ENCODE peak calls at places on chromosome 9, in ten cellular contexts. P is tibial nerve, J is body of pancreas, W is lower leg skin, F is H9, C is adrenal gland, K is glutamatergic neuron, Z is GM20000, H is HFFc6, V is tibial artery. Y is an unnamed sample.

GRCh38 chr9:136539427-136540412 is 6.1 kb downstream of the NOTCH1 start:
- DNase-seq in P (peak), J (peak), W (peak), F (peak), C (peak), K (no peak), Z (peak), H (no peak), V (peak), Y (no peak)

GRCh38 chr9:14616188-14616982 is 76.8 kb downstream of the ZDHHC21 start:
- DNase-seq in P (no peak), J (peak), W (no peak), F (no peak), C (no peak), K (no peak), Z (peak), H (peak), V (no peak), Y (no peak)

GRCh38 chr9:86946712-86947145 is 577 bp downstream of the GAS1 start:
- DNase-seq in P (peak), J (peak), W (peak), F (peak), C (peak), K (no peak), Z (peak), H (peak), V (peak), Y (no peak)

GRCh38 chr9:130995399-130995941 is 13.5 kb upstream of the LAMC3 start:
- DNase-seq in P (peak), J (peak), W (no peak), F (no peak), C (no peak), K (no peak), Z (no peak), H (no peak), V (peak), Y (no peak)

GRCh38 chr9:14057347-14058077 is 256.4 kb downstream of the NFIB start:
- DNase-seq in P (no peak), J (no peak), W (no peak), F (no peak), C (peak), K (no peak), Z (no peak), H (no peak), V (no peak), Y (no peak)

GRCh38 chr9:128626181-128626580 is 30.5 kb downstream of the DYNC2I2 start:
- DNase-seq in P (no peak), J (no peak), W (no peak), F (no peak), C (no peak), K (no peak), Z (no peak), H (no peak), V (no peak), Y (no peak)

GRCh38 chr9:124263800-124264426 is 6.2 kb downstream of the NEK6 start:
- DNase-seq in P (no peak), J (peak), W (no peak), F (no peak), C (no peak), K (no peak), Z (no peak), H (no peak), V (no peak), Y (no peak)

GRCh38 chr9:16032799-16033198 is 480.0 kb downstream of the CCDC171 start:
- DNase-seq in P (no peak), J (no peak), W (no peak), F (peak), C (no peak), K (no peak), Z (no peak), H (peak), V (no peak), Y (no peak)

GRCh38 chr9:108978121-108978694 is 35.1 kb downstream of the CTNNAL1 start:
- DNase-seq in P (no peak), J (no peak), W (no peak), F (no peak), C (no peak), K (no peak), Z (no peak), H (no peak), V (no peak), Y (no peak)

GRCh38 chr9:79858509-79858908 is 286.7 kb downstream of the TLE4 start:
- DNase-seq in P (no peak), J (peak), W (no peak), F (no peak), C (no peak), K (no peak), Z (no peak), H (no peak), V (no peak), Y (no peak)

GRCh38 chr9:37300620-37301368 is 121.7 kb upstream of the GRHPR start:
- DNase-seq in P (no peak), J (no peak), W (no peak), F (no peak), C (no peak), K (no peak), Z (no peak), H (no peak), V (no peak), Y (no peak)

GRCh38 chr9:126122901-126123616 is 203.6 kb upstream of the MVB12B start:
- DNase-seq in P (no peak), J (no peak), W (no peak), F (no peak), C (no peak), K (no peak), Z (no peak), H (no peak), V (no peak), Y (peak)

GRCh38 chr9:93473411-93473810 is 20.0 kb upstream of the FAM120AOS start:
- DNase-seq in P (no peak), J (no peak), W (no peak), F (no peak), C (no peak), K (no peak), Z (no peak), H (peak), V (no peak), Y (no peak)

GRCh38 chr9:9730174-9730573 is 882.6 kb downstream of the PTPRD start:
- DNase-seq in P (no peak), J (no peak), W (no peak), F (no peak), C (no peak), K (no peak), Z (no peak), H (no peak), V (no peak), Y (no peak)

GRCh38 chr9:37976714-37977477 is 73.0 kb upstream of the SLC25A51 start:
- DNase-seq in P (peak), J (peak), W (no peak), F (no peak), C (peak), K (no peak), Z (no peak), H (peak), V (peak), Y (no peak)

GRCh38 chr9:90340421-90340820 is 302.2 kb downstream of the DIRAS2 start:
- DNase-seq in P (no peak), J (no peak), W (no peak), F (no peak), C (no peak), K (no peak), Z (no peak), H (no peak), V (no peak), Y (no peak)

GRCh38 chr9:136532799-136533774 is 12.8 kb downstream of the NOTCH1 start:
- DNase-seq in P (no peak), J (no peak), W (no peak), F (no peak), C (no peak), K (no peak), Z (peak), H (no peak), V (no peak), Y (no peak)

GRCh38 chr9:95032580-95033298 is 284.8 kb downstream of the FANCC start:
- DNase-seq in P (no peak), J (peak), W (no peak), F (no peak), C (no peak), K (no peak), Z (no peak), H (no peak), V (no peak), Y (no peak)

GRCh38 chr9:101477214-101477613 is 41.6 kb upstream of the ALDOB start:
- DNase-seq in P (no peak), J (no peak), W (no peak), F (no peak), C (no peak), K (no peak), Z (no peak), H (peak), V (no peak), Y (no peak)

GRCh38 chr9:29214702-29215248 is 1641.5 kb upstream of the C9orf72 start:
- DNase-seq in P (no peak), J (no peak), W (no peak), F (peak), C (no peak), K (peak), Z (no peak), H (no peak), V (no peak), Y (no peak)

GRCh38 chr9:126417007-126417406 is 90.4 kb downstream of the MVB12B start:
- DNase-seq in P (no peak), J (no peak), W (no peak), F (no peak), C (no peak), K (no peak), Z (no peak), H (no peak), V (no peak), Y (no peak)

GRCh38 chr9:97577051-97577450 is 56.1 kb downstream of the TSTD2 start:
- DNase-seq in P (no peak), J (no peak), W (no peak), F (no peak), C (no peak), K (no peak), Z (no peak), H (no peak), V (no peak), Y (no peak)

GRCh38 chr9:119005162-119005561 is 364.1 kb downstream of the BRINP1 start:
- DNase-seq in P (no peak), J (no peak), W (no peak), F (peak), C (no peak), K (no peak), Z (no peak), H (no peak), V (no peak), Y (no peak)

GRCh38 chr9:136052433-136052880 is 42.6 kb downstream of the NACC2 start:
- DNase-seq in P (no peak), J (peak), W (no peak), F (peak), C (no peak), K (no peak), Z (no peak), H (peak), V (no peak), Y (peak)

GRCh38 chr9:69582544-69583297 is 89.5 kb downstream of the APBA1 start:
- DNase-seq in P (no peak), J (no peak), W (peak), F (peak), C (peak), K (no peak), Z (no peak), H (no peak), V (peak), Y (no peak)

GRCh38 chr9:133103183-133103986 is 17.7 kb downstream of the RALGDS start:
- DNase-seq in P (peak), J (peak), W (no peak), F (peak), C (peak), K (peak), Z (peak), H (peak), V (peak), Y (no peak)

GRCh38 chr9:71909887-71910601 is 949 bp downstream of the ABHD17B start:
- DNase-seq in P (peak), J (peak), W (peak), F (peak), C (peak), K (peak), Z (peak), H (peak), V (peak), Y (peak)
- TF ChIP-seq CTCF in P (no peak), J (no peak), W (no peak), F (no peak), C (no peak), K (no peak), Z (no peak), H (no peak), V (no peak), Y (no peak)

GRCh38 chr9:103649086-103649485 is 445.0 kb upstream of the SMC2 start:
- DNase-seq in P (no peak), J (no peak), W (no peak), F (no peak), C (no peak), K (no peak), Z (no peak), H (no peak), V (no peak), Y (no peak)
- TF ChIP-seq CTCF in P (no peak), J (no peak), W (no peak), F (no peak), C (no peak), K (no peak), Z (no peak), H (no peak), V (no peak), Y (no peak)

GRCh38 chr9:22731786-22732185 is 285.2 kb downstream of the DMRTA1 start:
- DNase-seq in P (no peak), J (no peak), W (no peak), F (no peak), C (no peak), K (no peak), Z (no peak), H (no peak), V (no peak), Y (no peak)
- TF ChIP-seq CTCF in P (no peak), J (no peak), W (no peak), F (no peak), C (no peak), K (no peak), Z (no peak), H (no peak), V (no peak), Y (no peak)

GRCh38 chr9:34863426-34863825 is 94.7 kb upstream of the PHF24 start:
- DNase-seq in P (no peak), J (no peak), W (no peak), F (no peak), C (no peak), K (no peak), Z (no peak), H (no peak), V (no peak), Y (no peak)

GRCh38 chr9:34866614-34867013 is 91.5 kb upstream of the PHF24 start:
- DNase-seq in P (no peak), J (no peak), W (no peak), F (no peak), C (no peak), K (no peak), Z (no peak), H (no peak), V (no peak), Y (no peak)

DNA sequence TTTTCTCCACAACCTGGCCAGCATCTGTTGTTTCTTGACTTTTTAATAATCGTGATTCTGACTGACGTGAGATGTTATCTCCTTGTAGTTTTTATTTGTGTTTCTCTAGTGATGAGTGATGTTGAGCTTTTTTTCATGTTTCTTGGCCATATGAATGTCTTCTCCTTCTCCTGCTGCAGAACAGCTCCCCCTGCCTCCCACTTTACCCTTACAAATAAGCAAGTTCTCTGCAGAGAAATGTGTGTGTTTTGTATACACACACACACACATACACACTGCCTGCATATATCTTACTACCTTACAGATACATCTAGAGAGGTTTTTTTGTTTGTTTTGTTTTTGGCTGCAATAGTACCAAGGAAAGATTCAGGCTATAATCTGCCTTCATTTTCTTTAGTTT is 88.7 kb upstream of the PHF24 start:
- DNase-seq in P (no peak), J (no peak), W (no peak), F (no peak), C (no peak), K (no peak), Z (no peak), H (peak), V (no peak), Y (no peak)
- TF ChIP-seq CTCF in P (no peak), J (no peak), W (no peak), F (peak), C (peak), K (no peak), Z (no peak), H (peak), V (no peak), Y (peak)

GRCh38 chr9:77750981-77751340 is 102.8 kb upstream of the GNA14 start:
- DNase-seq in P (no peak), J (no peak), W (no peak), F (no peak), C (no peak), K (no peak), Z (no peak), H (no peak), V (no peak), Y (no peak)

GRCh38 chr9:77750284-77750683 is 102.2 kb upstream of the GNA14 start:
- DNase-seq in P (no peak), J (no peak), W (no peak), F (no peak), C (no peak), K (no peak), Z (no peak), H (no peak), V (no peak), Y (no peak)

GRCh38 chr9:77753183-77753582 is 105.1 kb upstream of the GNA14 start:
- DNase-seq in P (no peak), J (no peak), W (no peak), F (no peak), C (no peak), K (no peak), Z (no peak), H (no peak), V (no peak), Y (no peak)

GRCh38 chr9:77751341-77752091 is 103.4 kb upstream of the GNA14 start:
- DNase-seq in P (peak), J (peak), W (no peak), F (peak), C (no peak), K (no peak), Z (peak), H (peak), V (no peak), Y (no peak)

DNA sequence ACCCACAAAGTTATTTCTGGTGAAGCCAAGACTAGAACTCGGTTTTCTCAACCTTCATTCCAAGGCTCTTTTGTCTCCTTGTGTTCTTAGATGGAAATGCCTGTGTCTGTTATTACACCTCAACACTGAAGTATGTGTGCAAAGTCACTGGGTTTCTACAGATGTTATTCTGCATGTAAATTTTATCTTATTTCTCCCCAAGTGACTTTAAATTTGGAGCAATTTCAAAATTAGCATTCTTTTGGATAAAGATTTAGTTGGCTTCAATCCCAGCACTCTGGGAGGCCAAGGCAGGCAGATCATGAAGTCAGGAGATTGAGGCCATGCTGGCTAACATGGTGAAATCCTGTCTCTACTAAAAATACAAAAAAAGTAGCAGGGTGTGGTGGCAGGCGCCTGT is 104.4 kb upstream of the GNA14 start:
- DNase-seq in P (no peak), J (peak), W (no peak), F (no peak), C (no peak), K (no peak), Z (no peak), H (peak), V (no peak), Y (no peak)
- TF ChIP-seq CTCF in P (no peak), J (no peak), W (no peak), F (no peak), C (no peak), K (no peak), Z (no peak), H (peak), V (no peak), Y (no peak)

DNA sequence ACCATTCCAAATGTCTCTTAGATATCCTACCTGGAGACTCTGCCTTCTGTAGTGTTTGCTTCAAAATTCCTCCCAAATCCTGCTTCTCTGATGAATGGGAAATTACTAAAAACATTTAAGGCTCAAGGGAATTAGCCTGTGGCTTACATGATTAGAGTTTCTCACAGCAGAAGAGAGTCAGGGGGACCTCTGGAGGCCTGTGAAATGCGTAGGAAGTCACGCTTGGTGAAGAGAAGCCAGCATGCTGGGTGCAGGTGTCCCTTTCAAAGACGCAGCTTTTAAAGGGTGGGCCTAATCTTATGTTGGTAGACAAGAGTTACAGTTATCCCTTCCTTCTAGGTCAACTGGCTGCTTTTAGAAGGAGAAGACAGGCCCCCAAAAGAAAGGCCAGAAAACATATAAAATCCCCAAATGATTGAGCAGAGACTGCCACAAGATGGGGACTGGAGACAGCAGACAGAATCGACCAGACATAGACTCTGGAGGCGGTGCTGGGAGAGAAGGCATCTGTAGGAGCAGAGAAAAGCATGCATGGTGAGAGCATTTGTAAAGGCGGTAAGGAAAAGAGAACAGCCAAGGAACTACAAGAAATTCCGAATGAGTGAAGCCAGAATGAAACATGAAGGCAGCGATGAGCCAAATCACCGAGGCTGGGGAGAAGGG is 42.3 kb downstream of the B4GALT1 start:
- DNase-seq in P (no peak), J (no peak), W (no peak), F (no peak), C (no peak), K (no peak), Z (peak), H (no peak), V (no peak), Y (no peak)
- TF ChIP-seq CTCF in P (no peak), J (no peak), W (no peak), F (no peak), C (no peak), K (no peak), Z (no peak), H (no peak), V (no peak), Y (no peak)

DNA sequence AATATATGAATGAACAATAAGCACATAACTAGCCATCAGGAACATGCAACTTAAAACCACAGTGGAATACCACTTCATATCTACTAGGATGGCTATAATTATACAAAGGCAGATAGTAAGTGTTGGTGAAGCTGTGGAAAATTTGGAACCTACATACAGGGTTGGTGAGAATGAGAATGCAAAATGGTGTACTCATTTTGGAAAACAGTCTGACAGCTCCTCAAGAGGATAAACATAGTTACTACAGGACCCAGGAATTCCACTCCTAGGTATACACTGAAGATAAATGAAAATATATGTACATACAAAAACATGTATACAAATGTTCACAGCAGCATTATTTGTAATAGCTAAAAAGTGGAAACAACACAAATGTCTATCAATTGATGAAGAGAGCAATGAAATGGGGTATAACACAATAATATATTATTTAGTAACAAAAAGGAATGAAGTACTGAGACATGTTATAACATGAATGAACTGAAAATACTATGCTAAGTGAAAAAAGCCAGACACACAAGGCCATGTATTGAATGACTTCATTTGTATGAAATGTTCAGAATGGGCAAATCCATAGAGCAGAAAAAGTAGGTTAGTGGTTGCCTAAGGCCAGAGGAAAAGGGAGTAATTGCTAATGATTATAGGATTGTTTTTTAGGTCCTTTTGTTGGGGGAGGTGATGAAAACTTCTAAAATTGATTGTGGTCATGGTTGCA is 31.2 kb upstream of the CDK5RAP2 start:
- DNase-seq in P (no peak), J (no peak), W (no peak), F (no peak), C (no peak), K (no peak), Z (no peak), H (no peak), V (no peak), Y (no peak)
- TF ChIP-seq CTCF in P (no peak), J (no peak), W (no peak), F (peak), C (no peak), K (peak), Z (no peak), H (peak), V (no peak), Y (peak)